ENCODE peak calls at places on chromosomes 11 and 22, in nine cellular contexts. W, D, M, N, X, O, Q, B and Y are unnamed samples.
A peak's percentile ranks its signal among the peaks of the same experiment; 100 is the strongest.

GRCh38 chr11:119352857-119353260 is 6.4 kb upstream of the MFRP start:
- DNase-seq in W (no peak), D (no peak), M (no peak), N (no peak), X (peak; percentile 63), O (no peak), Q (no peak), B (peak; percentile 77), Y (peak; percentile 88)

GRCh38 chr22:30685178-30685577 is 9.5 kb upstream of the OSBP2 start:
- DNase-seq in W (no peak), D (no peak), M (no peak), N (no peak), X (no peak), O (no peak), Q (peak; percentile 21), B (peak; percentile 49), Y (no peak)

GRCh38 chr11:11179239-11179638 is 173.8 kb downstream of the CSNK2A3 start:
- DNase-seq in W (no peak), D (peak; percentile 79), M (no peak), N (no peak), X (peak; percentile 79), O (no peak), Q (no peak), B (no peak), Y (no peak)

GRCh38 chr11:69557266-69557665 is 75.8 kb downstream of the LINC01488 start:
- DNase-seq in W (no peak), D (no peak), M (no peak), N (no peak), X (no peak), O (no peak), Q (no peak), B (no peak), Y (no peak)

GRCh38 chr11:287821-288327 is 1.1 kb upstream of the PGGHG start:
- DNase-seq in W (no peak), D (no peak), M (peak; percentile 63), N (peak; percentile 55), X (no peak), O (no peak), Q (peak; percentile 42), B (peak; percentile 86), Y (peak; percentile 85)

GRCh38 chr11:73159297-73159696 is 17.2 kb upstream of the FCHSD2 start:
- DNase-seq in W (peak; percentile 16), D (no peak), M (no peak), N (no peak), X (no peak), O (no peak), Q (no peak), B (no peak), Y (no peak)

GRCh38 chr11:62547691-62548281 is 1.2 kb upstream of the AHNAK start:
- DNase-seq in W (no peak), D (no peak), M (no peak), N (peak; percentile 55), X (peak; percentile 30), O (no peak), Q (no peak), B (no peak), Y (no peak)

GRCh38 chr11:17602105-17603001 is 55.3 kb downstream of the OTOG start:
- DNase-seq in W (no peak), D (no peak), M (no peak), N (no peak), X (peak; percentile 42), O (no peak), Q (no peak), B (no peak), Y (no peak)

GRCh38 chr11:86151188-86152005 is 82.5 kb upstream of the PICALM start:
- DNase-seq in W (peak; percentile 62), D (peak; percentile 65), M (no peak), N (peak; percentile 90), X (peak; percentile 84), O (no peak), Q (no peak), B (no peak), Y (peak; percentile 28)

GRCh38 chr11:7600205-7600775 is 73.0 kb downstream of the CYB5R2 start:
- DNase-seq in W (peak; percentile 80), D (no peak), M (no peak), N (peak; percentile 62), X (peak; percentile 10), O (no peak), Q (peak; percentile 21), B (peak; percentile 42), Y (no peak)

GRCh38 chr11:94576306-94576705 is 9.1 kb downstream of the PIWIL4 start:
- DNase-seq in W (no peak), D (no peak), M (no peak), N (no peak), X (no peak), O (no peak), Q (no peak), B (no peak), Y (no peak)

GRCh38 chr11:110955797-110956196 is 243.6 kb upstream of the ARHGAP20 start:
- DNase-seq in W (no peak), D (peak; percentile 54), M (no peak), N (no peak), X (no peak), O (no peak), Q (no peak), B (no peak), Y (no peak)

GRCh38 chr11:3877252-3878035 is 22.0 kb downstream of the STIM1 start:
- DNase-seq in W (no peak), D (no peak), M (no peak), N (no peak), X (no peak), O (no peak), Q (no peak), B (no peak), Y (no peak)

GRCh38 chr11:128735935-128736610 is 42.2 kb downstream of the FLI1 start:
- DNase-seq in W (peak; percentile 45), D (no peak), M (no peak), N (no peak), X (no peak), O (no peak), Q (no peak), B (no peak), Y (no peak)

GRCh38 chr11:134276396-134277175 is 407 bp downstream of the GLB1L3 start:
- DNase-seq in W (peak; percentile 84), D (no peak), M (peak; percentile 78), N (no peak), X (no peak), O (no peak), Q (no peak), B (no peak), Y (no peak)

GRCh38 chr22:50399751-50400331 is 56.7 kb downstream of the PPP6R2 start:
- DNase-seq in W (peak; percentile 90), D (no peak), M (peak; percentile 72), N (peak; percentile 69), X (peak; percentile 50), O (no peak), Q (peak; percentile 41), B (peak; percentile 33), Y (no peak)

GRCh38 chr22:41687901-41688364 is 734 bp downstream of the SNU13 start:
- DNase-seq in W (peak; percentile 69), D (peak; percentile 6), M (no peak), N (peak; percentile 63), X (peak; percentile 44), O (no peak), Q (peak; percentile 35), B (peak; percentile 35), Y (no peak)

GRCh38 chr22:41237707-41238569 is 2.8 kb downstream of the CHADL start:
- DNase-seq in W (peak; percentile 96), D (no peak), M (peak; percentile 80), N (peak; percentile 84), X (peak; percentile 42), O (peak; percentile 70), Q (peak; percentile 86), B (peak; percentile 82), Y (peak; percentile 79)

GRCh38 chr11:125457814-125458343 is 38.2 kb downstream of the FEZ1 start:
- DNase-seq in W (no peak), D (peak; percentile 84), M (peak; percentile 40), N (peak; percentile 89), X (peak; percentile 80), O (no peak), Q (peak; percentile 10), B (peak; percentile 9), Y (no peak)

GRCh38 chr11:2755071-2755470 is 55.3 kb upstream of the KCNQ1OT1 start:
- DNase-seq in W (no peak), D (no peak), M (no peak), N (no peak), X (no peak), O (no peak), Q (no peak), B (no peak), Y (no peak)
- H3K4me3 ChIP-seq in W (no peak overlapping the region), D (no peak overlapping the region), M (no peak overlapping the region), N (no peak overlapping the region), X (no peak overlapping the region), O (no peak overlapping the region), Q (no peak overlapping the region), B (no peak overlapping the region), Y (no peak overlapping the region)

DNA sequence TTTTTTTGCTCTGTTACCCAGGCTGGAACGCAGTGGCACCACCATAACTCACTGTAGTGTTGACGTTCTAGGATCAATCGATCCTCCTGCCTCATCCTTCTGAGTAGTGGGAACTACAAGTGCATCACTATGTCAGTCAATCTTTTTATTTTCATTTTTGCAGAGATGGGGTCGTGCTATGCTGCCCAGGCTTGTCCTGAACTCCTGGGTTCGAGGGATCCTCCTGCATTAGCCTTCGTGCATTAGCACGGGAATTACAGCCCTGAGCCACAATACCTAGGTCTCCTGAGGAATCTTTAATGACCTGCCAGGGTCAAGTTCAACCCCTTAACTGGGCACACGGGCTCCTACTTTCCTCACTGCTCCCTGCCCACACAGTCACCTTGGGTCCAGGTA is 4.4 kb downstream of the APOL3 start:
- DNase-seq in W (no peak), D (no peak), M (no peak), N (no peak), X (no peak), O (no peak), Q (no peak), B (peak; percentile 40), Y (no peak)
- H3K4me1 ChIP-seq in W (peaks cover 12% of the 10 kb centered on the region), D (peaks cover 11% of the 10 kb centered on the region), M (peaks cover 9% of the 10 kb centered on the region), N (no peaks in the 10 kb centered on the region), X (no peaks in the 10 kb centered on the region), O (peaks cover 65% of the 10 kb centered on the region), Q (peaks cover 27% of the 10 kb centered on the region), B (peaks cover 16% of the 10 kb centered on the region), Y (peaks cover 8% of the 10 kb centered on the region)

GRCh38 chr11:35141538-35141937 is 2.6 kb downstream of the CD44 start:
- DNase-seq in W (no peak), D (no peak), M (no peak), N (peak; percentile 85), X (no peak), O (no peak), Q (peak; percentile 85), B (peak; percentile 55), Y (peak; percentile 30)
- H3K4me3 ChIP-seq in W (no peak overlapping the region), D (peak overlapping the region; percentile 91), M (no peak overlapping the region), N (peak overlapping the region; percentile 46), X (no peak overlapping the region), O (peak overlapping the region; percentile 85), Q (no peak overlapping the region), B (peak overlapping the region; percentile 26), Y (peak overlapping the region; percentile 64)

GRCh38 chr11:31806944-31807790 is 4.0 kb downstream of the PAX6 start:
- DNase-seq in W (peak; percentile 64), D (peak; percentile 13), M (peak; percentile 52), N (no peak), X (no peak), O (no peak), Q (no peak), B (no peak), Y (no peak)
- H3K4me1 ChIP-seq in W (peaks cover 18% of the 10 kb centered on the region), D (peaks cover 25% of the 10 kb centered on the region), M (peaks cover 32% of the 10 kb centered on the region), N (no peaks in the 10 kb centered on the region), X (peaks cover 3% of the 10 kb centered on the region), O (peaks cover 53% of the 10 kb centered on the region), Q (peaks cover 45% of the 10 kb centered on the region), B (no peaks in the 10 kb centered on the region), Y (peaks cover 8% of the 10 kb centered on the region)

GRCh38 chr11:65434057-65434666 is 11.6 kb downstream of the NEAT1 start:
- DNase-seq in W (peak; percentile 11), D (no peak), M (no peak), N (no peak), X (no peak), O (no peak), Q (peak; percentile 8), B (peak; percentile 25), Y (no peak)
- H3K4me3 ChIP-seq in W (no peak overlapping the region), D (no peak overlapping the region), M (no peak overlapping the region), N (no peak overlapping the region), X (no peak overlapping the region), O (no peak overlapping the region), Q (no peak overlapping the region), B (no peak overlapping the region), Y (no peak overlapping the region)